ENCODE peak calls at places on chromosome 20, in eight cellular contexts. L is skeletal muscle cell, F is T follicular helper cell, T is HCEC 1CT, J is kidney tubule cell, I is left ventricle myocardium inferior, A is endothelial cell, R is SK-MEL-5. M is an unnamed sample.

GRCh38 chr20:38137441-38138037 is 27.5 kb downstream of the TGM2 start:
- DNase-seq in L (no peak), F (no peak), T (no peak), J (no peak), I (no peak), A (no peak), R (no peak), M (no peak)

GRCh38 chr20:36462440-36463211 is 78.7 kb upstream of the MYL9 start:
- DNase-seq in L (no peak), F (no peak), T (peak; percentile 54), J (peak; percentile 83), I (peak; percentile 80), A (no peak), R (no peak), M (no peak)

GRCh38 chr20:10919549-10920140 is 245.8 kb upstream of the JAG1 start:
- DNase-seq in L (no peak), F (no peak), T (peak; percentile 83), J (peak; percentile 52), I (peak; percentile 36), A (no peak), R (no peak), M (no peak)

GRCh38 chr20:59027746-59028320 is 4.3 kb downstream of the ATP5F1E start:
- DNase-seq in L (no peak), F (no peak), T (peak; percentile 54), J (peak; percentile 42), I (no peak), A (no peak), R (no peak), M (no peak)

GRCh38 chr20:52150440-52151258 is 40.9 kb downstream of the ZFP64 start:
- DNase-seq in L (no peak), F (no peak), T (peak; percentile 36), J (peak; percentile 47), I (no peak), A (peak; percentile 43), R (peak; percentile 65), M (peak; percentile 79)

GRCh38 chr20:1283522-1284210 is 17.6 kb downstream of the SNPH start:
- DNase-seq in L (no peak), F (no peak), T (no peak), J (peak; percentile 40), I (no peak), A (no peak), R (no peak), M (no peak)

GRCh38 chr20:63946986-63947637 is 9.1 kb downstream of the UCKL1 start:
- DNase-seq in L (no peak), F (no peak), T (no peak), J (no peak), I (peak; percentile 62), A (no peak), R (no peak), M (no peak)

GRCh38 chr20:35791823-35792222 is 20.0 kb downstream of the PHF20 start:
- DNase-seq in L (peak; percentile 37), F (no peak), T (peak; percentile 85), J (peak; percentile 79), I (no peak), A (no peak), R (no peak), M (no peak)

GRCh38 chr20:59063358-59064213 is 21.0 kb upstream of the PRELID3B start:
- DNase-seq in L (peak; percentile 76), F (no peak), T (peak; percentile 68), J (peak; percentile 21), I (peak; percentile 20), A (no peak), R (peak; percentile 82), M (peak; percentile 96)

GRCh38 chr20:48669946-48670630 is 157.7 kb downstream of the PREX1 start:
- DNase-seq in L (no peak), F (no peak), T (no peak), J (no peak), I (no peak), A (no peak), R (no peak), M (no peak)

GRCh38 chr20:672975-673604 is 2.5 kb downstream of the SCRT2 start:
- DNase-seq in L (no peak), F (no peak), T (no peak), J (no peak), I (no peak), A (peak; percentile 35), R (peak; percentile 65), M (no peak)

GRCh38 chr20:37920270-37920669 is 17.3 kb downstream of the VSTM2L start:
- DNase-seq in L (no peak), F (no peak), T (no peak), J (no peak), I (no peak), A (no peak), R (no peak), M (no peak)

GRCh38 chr20:40489886-40490285 is 199.2 kb downstream of the MAFB start:
- DNase-seq in L (no peak), F (no peak), T (no peak), J (peak; percentile 87), I (no peak), A (no peak), R (peak; percentile 59), M (peak; percentile 9)

GRCh38 chr20:12997128-12997655 is 11.6 kb upstream of the SPTLC3 start:
- DNase-seq in L (no peak), F (no peak), T (no peak), J (no peak), I (no peak), A (no peak), R (no peak), M (no peak)

GRCh38 chr20:4190792-4191519 is 175.6 kb upstream of the RNF24 start:
- DNase-seq in L (no peak), F (no peak), T (no peak), J (peak; percentile 78), I (no peak), A (no peak), R (no peak), M (no peak)

GRCh38 chr20:44633187-44633851 is 18.2 kb downstream of the ADA start:
- DNase-seq in L (no peak), F (no peak), T (no peak), J (no peak), I (no peak), A (no peak), R (no peak), M (no peak)

GRCh38 chr20:45157977-45158376 is 16.7 kb upstream of the PI3 start:
- DNase-seq in L (peak; percentile 52), F (no peak), T (peak; percentile 67), J (peak; percentile 69), I (no peak), A (no peak), R (peak; percentile 98), M (peak; percentile 96)

GRCh38 chr20:33719989-33720709 is at the start of gene PXMP4:
- DNase-seq in L (peak; percentile 96), F (peak; percentile 84), T (peak; percentile 96), J (peak; percentile 95), I (peak; percentile 89), A (peak; percentile 67), R (peak; percentile 100), M (peak; percentile 100)

GRCh38 chr20:38228436-38228835 is 32.1 kb downstream of the KIAA1755 start:
- DNase-seq in L (no peak), F (no peak), T (peak; percentile 4), J (no peak), I (no peak), A (no peak), R (peak; percentile 30), M (no peak)

GRCh38 chr20:768426-768978 is at the start of gene SLC52A3:
- DNase-seq in L (no peak), F (no peak), T (no peak), J (peak; percentile 73), I (peak; percentile 33), A (peak; percentile 56), R (peak; percentile 53), M (no peak)

GRCh38 chr20:34564810-34565209 is 6.3 kb downstream of the MAP1LC3A start:
- DNase-seq in L (no peak), F (no peak), T (no peak), J (no peak), I (no peak), A (no peak), R (no peak), M (no peak)

GRCh38 chr20:36273414-36274247 is 32.5 kb upstream of the DLGAP4 start:
- DNase-seq in L (no peak), F (no peak), T (peak; percentile 6), J (peak; percentile 8), I (no peak), A (no peak), R (peak; percentile 71), M (peak; percentile 23)

GRCh38 chr20:64037498-64038213 is 1.7 kb downstream of the C20orf204 start:
- DNase-seq in L (no peak), F (no peak), T (no peak), J (no peak), I (no peak), A (no peak), R (no peak), M (no peak)

GRCh38 chr20:2706688-2707352 is 14.2 kb downstream of the EBF4 start:
- DNase-seq in L (no peak), F (no peak), T (no peak), J (no peak), I (no peak), A (no peak), R (no peak), M (no peak)

GRCh38 chr20:12318043-12318442 is 400.4 kb downstream of the BTBD3 start:
- DNase-seq in L (no peak), F (no peak), T (no peak), J (no peak), I (no peak), A (no peak), R (peak; percentile 77), M (peak; percentile 39)

GRCh38 chr20:8935878-8936277 is 133.0 kb upstream of the PLCB4 start:
- DNase-seq in L (no peak), F (no peak), T (no peak), J (no peak), I (no peak), A (no peak), R (no peak), M (no peak)

GRCh38 chr20:45866454-45866853 is 9.0 kb downstream of the ZSWIM3 start:
- DNase-seq in L (no peak), F (no peak), T (no peak), J (no peak), I (no peak), A (no peak), R (no peak), M (no peak)

GRCh38 chr20:44910690-44911262 is 916 bp downstream of the PABPC1L start:
- DNase-seq in L (no peak), F (no peak), T (no peak), J (peak; percentile 6), I (no peak), A (no peak), R (no peak), M (no peak)

GRCh38 chr20:52291109-52291508 is 99.5 kb upstream of the ZFP64 start:
- DNase-seq in L (no peak), F (no peak), T (no peak), J (no peak), I (no peak), A (no peak), R (no peak), M (no peak)

GRCh38 chr20:19735446-19735845 is 22.6 kb upstream of the RIN2 start:
- DNase-seq in L (peak; percentile 80), F (no peak), T (peak; percentile 86), J (peak; percentile 84), I (peak; percentile 66), A (no peak), R (peak; percentile 77), M (peak; percentile 88)

GRCh38 chr20:33444797-33445560 is 1.4 kb upstream of the SNTA1 start:
- DNase-seq in L (no peak), F (peak; percentile 7), T (no peak), J (peak; percentile 29), I (peak; percentile 31), A (no peak), R (no peak), M (no peak)

GRCh38 chr20:22768779-22769178 is 184.4 kb upstream of the FOXA2 start:
- DNase-seq in L (no peak), F (no peak), T (no peak), J (no peak), I (no peak), A (no peak), R (no peak), M (no peak)

GRCh38 chr20:34753706-34754461 is 49.7 kb downstream of the TP53INP2 start:
- DNase-seq in L (no peak), F (no peak), T (no peak), J (no peak), I (no peak), A (no peak), R (no peak), M (no peak)

GRCh38 chr20:59120919-59121318 is 42.7 kb upstream of the ZNF831 start:
- DNase-seq in L (no peak), F (no peak), T (no peak), J (no peak), I (no peak), A (no peak), R (no peak), M (no peak)

M was measured in COLO829.